ENCODE peak calls at places on chromosome 5, in six cellular contexts. M, O, S, U, Y and G are unnamed samples.

GRCh38 chr5:137215780-137216179 is 283.3 kb downstream of the SPOCK1 start:
- DNase-seq in Y (no peak), S (no peak), U (no peak), O (no peak), M (no peak), G (no peak)

GRCh38 chr5:181234455-181235306 is 9.0 kb downstream of the RACK1 start:
- DNase-seq in S (no peak), Y (no peak), O (no peak), M (no peak), U (no peak), G (no peak)

GRCh38 chr5:81665795-81666194 is 85.1 kb downstream of the SSBP2 start:
- DNase-seq in Y (no peak), S (no peak), O (no peak), U (no peak), M (no peak), G (no peak)

GRCh38 chr5:127589309-127590036 is 59.4 kb upstream of the CTXN3 start:
- DNase-seq in Y (no peak), U (no peak), M (no peak), S (no peak), O (no peak), G (no peak)

GRCh38 chr5:138696501-138696900 is 56.7 kb upstream of the CTNNA1 start:
- DNase-seq in S (no peak), Y (no peak), O (peak; percentile 33), M (peak; percentile 51), U (no peak), G (peak; percentile 34)

GRCh38 chr5:27377626-27378025 is 339.2 kb upstream of the CDH9 start:
- DNase-seq in S (no peak), Y (no peak), U (no peak), O (no peak), M (no peak), G (no peak)

GRCh38 chr5:74120585-74120984 is 494.6 kb downstream of the ARHGEF28 start:
- DNase-seq in Y (no peak), M (no peak), S (no peak), O (no peak), U (no peak), G (no peak)

GRCh38 chr5:55036477-55036876 is 12.4 kb downstream of the GZMK start:
- DNase-seq in O (no peak), M (no peak), U (no peak), S (no peak), Y (no peak), G (no peak)

GRCh38 chr5:112703866-112704820 is 33.5 kb upstream of the APC start:
- DNase-seq in U (no peak), S (peak; percentile 39), O (no peak), M (no peak), Y (no peak), G (no peak)

GRCh38 chr5:138974227-138975063 is 99.3 kb upstream of the LRRTM2 start:
- DNase-seq in S (peak; percentile 68), M (no peak), O (peak; percentile 83), U (no peak), Y (no peak), G (no peak)

GRCh38 chr5:169576181-169576598 is 7.4 kb upstream of the SPDL1 start:
- DNase-seq in U (no peak), Y (no peak), M (peak; percentile 34), S (no peak), O (no peak), G (peak; percentile 84)

DNA sequence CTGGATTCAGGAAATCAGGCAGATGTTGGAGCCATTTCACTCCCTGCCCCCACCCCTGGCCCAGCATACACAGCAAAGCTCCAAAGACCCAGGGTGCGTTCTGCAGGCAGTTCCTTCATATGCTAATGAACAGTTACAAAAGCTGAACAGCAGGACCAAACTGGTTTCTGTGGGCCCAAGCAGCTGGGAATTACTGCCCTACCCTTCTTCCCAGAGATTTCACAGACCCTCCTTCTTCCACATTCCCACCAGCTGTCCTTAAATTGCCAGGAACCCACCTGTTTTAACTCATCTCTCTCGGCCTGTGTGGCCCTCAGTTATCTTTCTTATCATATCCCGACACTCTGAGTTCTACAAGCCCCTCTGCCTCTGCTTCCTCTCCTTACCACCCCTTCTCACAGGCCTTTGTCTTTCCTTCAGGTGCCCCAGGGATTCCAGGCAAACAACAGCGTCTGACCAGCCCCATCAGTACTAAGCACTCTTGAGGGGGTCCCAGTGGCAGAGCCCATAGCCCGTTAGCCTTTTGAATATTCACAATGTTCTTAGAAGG is 10.6 kb upstream of the F2RL1 start:
- DNase-seq in O (no peak), M (no peak), Y (no peak), U (no peak), S (no peak), G (no peak)
- H3K4me3 ChIP-seq in O (no peak overlapping the region), M (no peak overlapping the region), Y (no peak overlapping the region), U (no peak overlapping the region), S (no peak overlapping the region), G (no peak overlapping the region)

DNA sequence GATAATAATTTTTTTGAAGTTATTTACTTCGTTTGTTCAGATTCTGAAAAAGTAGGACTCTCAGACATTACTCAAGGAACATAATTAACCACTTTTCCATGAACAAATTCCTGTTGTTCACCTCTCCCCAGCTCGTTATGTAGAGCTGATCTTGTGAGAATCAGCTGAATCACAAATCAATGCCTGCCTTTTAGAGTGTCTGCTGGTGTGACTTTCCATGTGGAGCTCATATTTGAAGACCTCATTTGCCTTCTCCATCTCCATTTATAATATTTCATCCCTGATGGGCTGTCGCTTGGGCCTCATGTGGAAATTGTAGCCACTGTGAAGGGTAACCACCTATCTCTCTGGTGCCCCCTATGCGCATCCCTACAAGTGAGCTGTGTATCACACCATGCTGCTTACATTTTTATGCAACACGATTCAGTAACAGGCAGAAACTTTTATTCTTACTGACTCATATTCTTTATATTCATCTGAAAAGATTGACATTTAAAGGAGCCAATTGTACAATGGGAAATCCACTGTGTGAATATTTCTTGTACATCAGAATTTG is 111.3 kb downstream of the STK32A start:
- DNase-seq in O (no peak), U (no peak), Y (no peak), S (no peak), M (no peak), G (no peak)
- TF ChIP-seq CTCF in O (peak; percentile 28), U (no peak), Y (no peak), S (no peak), M (peak; percentile 30), G (no peak)

GRCh38 chr5:159448-160172 is 31.7 kb upstream of the LRRC14B start:
- DNase-seq in U (peak; percentile 47), O (no peak), S (no peak), M (peak; percentile 47), Y (no peak), G (peak; percentile 5)
- H3K4me3 ChIP-seq in U (no peak overlapping the region), O (no peak overlapping the region), S (no peak overlapping the region), M (no peak overlapping the region), Y (no peak overlapping the region), G (no peak overlapping the region)

DNA sequence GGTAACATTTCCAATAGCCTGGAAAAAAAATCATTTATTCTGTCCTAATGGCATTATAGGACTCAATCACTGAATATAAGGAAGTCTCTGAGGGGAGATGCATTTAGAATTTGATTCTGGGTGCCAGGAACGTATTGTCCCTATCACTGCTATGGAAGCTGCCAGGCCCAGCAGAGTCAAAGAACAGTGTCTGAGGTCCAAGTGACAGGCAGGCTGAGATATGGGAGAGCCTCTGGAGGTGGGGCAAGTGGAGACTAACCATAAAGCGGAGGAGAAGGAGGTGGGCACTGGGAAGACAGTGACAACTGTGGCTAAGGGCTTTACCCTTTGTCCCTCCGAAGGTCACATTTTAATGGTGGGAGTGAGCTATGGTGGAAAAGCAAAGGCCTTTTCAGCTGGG is 505.5 kb downstream of the CTNND2 start:
- DNase-seq in M (no peak), S (peak; percentile 16), Y (no peak), O (no peak), U (no peak), G (no peak)
- TF ChIP-seq CTCF in M (no peak), S (no peak), Y (no peak), O (no peak), U (no peak), G (no peak)

GRCh38 chr5:5141011-5141599 is 975 bp downstream of the ADAMTS16 start:
- DNase-seq in U (no peak), S (no peak), M (no peak), Y (no peak), O (no peak), G (no peak)
- H3K4me3 ChIP-seq in U (no peak overlapping the region), S (peak overlapping the region; percentile 56), M (no peak overlapping the region), Y (peak overlapping the region; percentile 33), O (no peak overlapping the region), G (no peak overlapping the region)

GRCh38 chr5:39656600-39656999 is 231.8 kb upstream of the DAB2 start:
- DNase-seq in M (no peak), S (no peak), O (no peak), Y (no peak), U (no peak), G (no peak)

GRCh38 chr5:39652036-39652435 is 227.3 kb upstream of the DAB2 start:
- DNase-seq in Y (no peak), O (no peak), S (no peak), U (no peak), M (no peak), G (no peak)

GRCh38 chr5:39658861-39659260 is 234.1 kb upstream of the DAB2 start:
- DNase-seq in O (no peak), S (no peak), Y (no peak), M (no peak), U (no peak), G (no peak)

GRCh38 chr5:39657943-39658342 is 233.2 kb upstream of the DAB2 start:
- DNase-seq in O (no peak), M (no peak), S (no peak), Y (no peak), U (no peak), G (no peak)

GRCh38 chr5:39654715-39655114 is 229.9 kb upstream of the DAB2 start:
- DNase-seq in U (no peak), S (no peak), O (no peak), M (no peak), Y (no peak), G (no peak)
- TF ChIP-seq CTCF in U (no peak), S (no peak), O (no peak), M (no peak), Y (no peak), G (no peak)

DNA sequence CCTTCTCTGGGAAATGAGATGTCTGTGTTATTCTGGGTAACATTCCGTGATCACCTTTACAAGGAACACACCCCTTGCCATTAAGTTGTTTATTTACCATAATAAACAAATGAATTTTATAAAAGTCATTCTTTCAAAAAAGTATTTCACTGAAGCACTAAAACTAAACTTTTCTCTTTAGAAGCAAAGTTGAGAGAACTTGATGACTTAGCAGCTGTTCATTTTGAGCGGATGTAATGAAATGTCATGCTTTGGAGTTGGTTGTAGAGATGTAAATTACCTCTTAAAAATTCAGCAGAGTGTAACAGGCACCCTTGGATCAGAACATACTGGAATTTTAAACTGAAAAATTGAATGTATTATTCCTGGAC is 617.3 kb downstream of the PDE4D start:
- DNase-seq in M (no peak), S (no peak), O (no peak), Y (no peak), U (no peak), G (no peak)
- H3K4me3 ChIP-seq in M (no peak overlapping the region), S (peak overlapping the region; percentile 64), O (no peak overlapping the region), Y (peak overlapping the region; percentile 30), U (peak overlapping the region; percentile 54), G (no peak overlapping the region)

GRCh38 chr5:151097081-151097480 is 16.2 kb upstream of the TNIP1 start:
- DNase-seq in U (no peak), Y (no peak), S (no peak), O (no peak), M (no peak), G (no peak)
- TF ChIP-seq CTCF in U (no peak), Y (no peak), S (no peak), O (no peak), M (no peak), G (no peak)